ENCODE peak calls at places on chromosome 19, in seven cellular contexts. Q is stimulated activated CD4-positive, alpha-beta T cell treated with anti-CD3 and anti-CD28 coated beads, TNF-alpha, amount 100 ng/mL, for 48 hours; Z is esophagus muscularis mucosa; P is activated CD4-positive, alpha-beta T cell treated with anti-CD3 and anti-CD28 coated beads, Interleukin-2, amount 50 U/mL, for 24 hours; R is OCI-LY7; D is HuH-7; C is RWPE1. L is an unnamed sample.

GRCh38 chr19:5394907-5395505 is 54.4 kb upstream of the PTPRS start:
- DNase-seq in R (no peak), Q (no peak), P (no peak), D (no peak), Z (no peak), C (no peak), L (no peak)

GRCh38 chr19:33275933-33276619 is 26.3 kb downstream of the CEBPA start:
- DNase-seq in R (no peak), Z (no peak), P (no peak), Q (no peak), C (no peak), D (peak), L (no peak)

GRCh38 chr19:53881482-53882390 is at the start of gene PRKCG:
- DNase-seq in D (peak), C (no peak), Q (no peak), Z (no peak), R (no peak), P (no peak), L (peak)

GRCh38 chr19:38294090-38294489 is 10.0 kb upstream of the C19orf33 start:
- DNase-seq in D (no peak), C (no peak), Z (no peak), P (no peak), R (no peak), Q (no peak), L (no peak)

GRCh38 chr19:51368366-51369282 is at the start of gene CLDND2:
- DNase-seq in Z (no peak), R (peak), C (no peak), D (no peak), P (peak), Q (no peak), L (peak)

GRCh38 chr19:38617764-38618589 is at the start of gene MAP4K1:
- DNase-seq in R (peak), P (peak), Q (peak), Z (no peak), D (no peak), C (no peak), L (peak)

GRCh38 chr19:4014541-4015491 is 7.3 kb downstream of the PIAS4 start:
- DNase-seq in D (no peak), R (peak), Z (no peak), C (no peak), Q (no peak), P (no peak), L (no peak)

GRCh38 chr19:14006085-14006765 is at the start of gene RFX1:
- DNase-seq in Q (peak), C (peak), Z (peak), P (peak), R (peak), D (peak), L (peak)

GRCh38 chr19:45763691-45764294 is 5.3 kb downstream of the SIX5 start:
- DNase-seq in R (no peak), D (no peak), P (no peak), Q (no peak), Z (no peak), C (no peak), L (no peak)

GRCh38 chr19:51366999-51367564 is 894 bp upstream of the ETFB start:
- DNase-seq in R (peak), P (peak), Q (no peak), D (no peak), C (no peak), Z (no peak), L (no peak)

GRCh38 chr19:31991984-31992655 is 353.3 kb upstream of the ZNF507 start:
- DNase-seq in Q (no peak), R (no peak), P (no peak), Z (peak), C (no peak), D (no peak), L (no peak)

GRCh38 chr19:30555075-30555787 is 183.0 kb downstream of the ZNF536 start:
- DNase-seq in Z (no peak), P (no peak), Q (no peak), C (no peak), R (no peak), D (no peak), L (no peak)

GRCh38 chr19:47901370-47901769 is 15.3 kb upstream of the SULT2A1 start:
- DNase-seq in C (no peak), Z (no peak), Q (no peak), P (no peak), D (no peak), R (no peak), L (no peak)

GRCh38 chr19:46426035-46426505 is 2.7 kb downstream of the PNMA8C start:
- DNase-seq in R (no peak), Q (no peak), P (no peak), C (no peak), D (no peak), Z (no peak), L (no peak)

GRCh38 chr19:46616631-46617322 is 8.1 kb downstream of the PTGIR start:
- DNase-seq in R (peak), C (peak), Q (no peak), P (no peak), Z (no peak), D (peak), L (no peak)

GRCh38 chr19:40778045-40778864 is at the start of gene RAB4B:
- DNase-seq in P (peak), D (peak), Q (peak), R (peak), C (peak), Z (peak), L (peak)

GRCh38 chr19:4229179-4229931 is at the start of gene EBI3:
- DNase-seq in R (no peak), Z (no peak), P (no peak), D (no peak), C (no peak), Q (peak), L (peak)

GRCh38 chr19:33114302-33114701 is 17.6 kb upstream of the WDR88 start:
- DNase-seq in P (no peak), D (no peak), Z (no peak), R (no peak), C (no peak), Q (no peak), L (no peak)

GRCh38 chr19:34171539-34171876 is 796 bp upstream of the LSM14A start:
- DNase-seq in Z (peak), Q (peak), D (no peak), C (peak), P (peak), R (no peak), L (no peak)

GRCh38 chr19:39554701-39555311 is 14.8 kb upstream of the EID2 start:
- DNase-seq in C (no peak), Q (no peak), Z (peak), P (no peak), D (no peak), R (no peak), L (no peak)

GRCh38 chr19:5628470-5628869 is 5.6 kb downstream of the SAFB start:
- DNase-seq in C (no peak), Q (no peak), R (no peak), D (no peak), Z (no peak), P (no peak), L (no peak)

GRCh38 chr19:7869910-7870511 is 4.2 kb downstream of the PRR36 start:
- DNase-seq in Q (peak), Z (no peak), C (peak), R (peak), D (peak), P (no peak), L (peak)

GRCh38 chr19:6086081-6086858 is 24.0 kb downstream of the RFX2 start:
- DNase-seq in C (peak), P (no peak), Z (no peak), D (no peak), Q (no peak), R (no peak), L (no peak)

GRCh38 chr19:8044018-8044417 is 8.5 kb upstream of the CCL25 start:
- DNase-seq in P (no peak), C (no peak), D (no peak), R (no peak), Z (no peak), Q (no peak), L (no peak)

GRCh38 chr19:33227870-33228599 is 2.4 kb upstream of the SLC7A10 start:
- DNase-seq in Q (no peak), P (no peak), D (no peak), Z (no peak), C (no peak), R (no peak), L (no peak)

GRCh38 chr19:51119089-51119488 is 5.6 kb upstream of the SIGLEC9 start:
- DNase-seq in R (no peak), Q (no peak), Z (no peak), P (no peak), C (no peak), D (no peak), L (no peak)

GRCh38 chr19:39405261-39405912 is 1.3 kb upstream of the ZFP36 start:
- DNase-seq in R (peak), P (no peak), Z (no peak), D (no peak), C (no peak), Q (no peak), L (no peak)

GRCh38 chr19:55923556-55923955 is 8.6 kb downstream of the NLRP13 start:
- DNase-seq in R (no peak), Z (peak), D (no peak), C (no peak), Q (no peak), P (no peak), L (no peak)

GRCh38 chr19:14061081-14061749 is 661 bp downstream of the PALM3 start:
- DNase-seq in P (no peak), Z (no peak), C (no peak), Q (no peak), R (no peak), D (no peak), L (no peak)

GRCh38 chr19:40398417-40399056 is 8.6 kb upstream of the HIPK4 start:
- DNase-seq in Z (no peak), P (peak), R (peak), C (peak), D (no peak), Q (peak), L (peak)

GRCh38 chr19:2602391-2603181 is 99.9 kb downstream of the GNG7 start:
- DNase-seq in R (no peak), P (no peak), D (no peak), Q (no peak), C (peak), Z (peak), L (no peak)

GRCh38 chr19:6458695-6459355 is 767 bp downstream of the SLC25A23 start:
- DNase-seq in C (peak), P (no peak), Z (no peak), Q (no peak), R (peak), D (no peak), L (no peak)

GRCh38 chr19:57803594-57804325 is 11.0 kb downstream of the ZNF552 start:
- DNase-seq in D (no peak), Z (no peak), P (no peak), Q (no peak), R (no peak), C (peak), L (no peak)

GRCh38 chr19:1768248-1768647 is 14.9 kb downstream of the ONECUT3 start:
- DNase-seq in D (peak), Q (no peak), P (no peak), C (no peak), R (no peak), Z (no peak), L (no peak)

GRCh38 chr19:38667552-38668205 is 20.2 kb downstream of the ACTN4 start:
- DNase-seq in P (no peak), C (no peak), D (no peak), Q (no peak), Z (no peak), R (no peak), L (no peak)

GRCh38 chr19:6551607-6552450 is 21.0 kb downstream of the TNFSF9 start:
- DNase-seq in D (no peak), P (peak), R (no peak), Z (no peak), C (no peak), Q (peak), L (peak)

GRCh38 chr19:55304279-55304978 is 20.6 kb downstream of the BRSK1 start:
- DNase-seq in R (peak), Q (peak), D (peak), P (no peak), C (peak), Z (no peak), L (no peak)

GRCh38 chr19:40229484-40229883 is 3.0 kb upstream of the CCNP start:
- DNase-seq in Q (no peak), P (peak), Z (no peak), R (no peak), D (no peak), C (no peak), L (no peak)

GRCh38 chr19:54160182-54160811 is 776 bp upstream of the LENG1 start:
- DNase-seq in P (no peak), D (no peak), C (peak), Z (no peak), R (no peak), Q (no peak), L (no peak)

L was measured in activated gamma-delta T cell treated with anti-CD3 and anti-CD28 coated beads, Interleukin-2, amount 50 U/mL, for 16 hours.